ENCODE peak calls at places on chromosomes 1 and 21, in five cellular contexts. F, G, K, N and B are unnamed samples.
A peak's percentile ranks its signal among the peaks of the same experiment; 100 is the strongest.

GRCh38 chr1:17768651-17769241 is 13.6 kb downstream of the ACTL8 start:
- DNase-seq in F (no peak), G (no peak), K (no peak), N (no peak), B (no peak)

GRCh38 chr1:32448773-32449456 is 16.0 kb upstream of the ZBTB8B start:
- DNase-seq in F (no peak), G (peak; percentile 13), K (no peak), N (no peak), B (no peak)

GRCh38 chr1:54378157-54378883 is 27.9 kb downstream of the SSBP3 start:
- DNase-seq in F (no peak), G (no peak), K (no peak), N (no peak), B (peak; percentile 88)

GRCh38 chr1:208134491-208134890 is 109.7 kb downstream of the PLXNA2 start:
- DNase-seq in F (no peak), G (no peak), K (no peak), N (no peak), B (no peak)

GRCh38 chr21:20949884-20950283 is 48.3 kb upstream of the NCAM2 start:
- DNase-seq in F (no peak), G (no peak), K (no peak), N (no peak), B (no peak)

GRCh38 chr1:33096358-33097005 is 15.5 kb downstream of the AZIN2 start:
- DNase-seq in F (no peak), G (no peak), K (no peak), N (no peak), B (no peak)

GRCh38 chr21:33033094-33033951 is 7.6 kb downstream of the OLIG2 start:
- DNase-seq in F (no peak), G (no peak), K (no peak), N (no peak), B (peak; percentile 71)

GRCh38 chr1:4150262-4150661 is 250.2 kb upstream of the C1orf174 start:
- DNase-seq in F (no peak), G (no peak), K (no peak), N (no peak), B (no peak)

GRCh38 chr1:22888320-22889075 is 84.2 kb downstream of the LACTBL1 start:
- DNase-seq in F (no peak), G (no peak), K (no peak), N (no peak), B (no peak)

GRCh38 chr1:111904478-111905218 is 84.8 kb downstream of the KCND3 start:
- DNase-seq in F (no peak), G (peak; percentile 91), K (no peak), N (no peak), B (peak; percentile 80)

GRCh38 chr21:35321322-35322200 is 272.5 kb upstream of the RUNX1 start:
- DNase-seq in F (no peak), G (no peak), K (no peak), N (no peak), B (no peak)

GRCh38 chr21:36981049-36981391 is 14.6 kb upstream of the HLCS start:
- DNase-seq in F (no peak), G (no peak), K (no peak), N (no peak), B (no peak)